ENCODE peak calls at places on chromosomes 11 and 22, in five cellular contexts. P is heart right ventricle, C is dermis microvascular lymphatic vessel endothelial cell, T is fibroblast of lung, F is frontal cortex. S is an unnamed sample.

GRCh38 chr11:74725701-74726100 is 5.5 kb downstream of the CHRDL2 start:
- DNase-seq in T (peak; percentile 27), F (no peak), P (no peak), C (no peak), S (no peak)

GRCh38 chr11:73321342-73322110 is 13.4 kb downstream of the ARHGEF17 start:
- DNase-seq in C (peak; percentile 98), P (peak; percentile 79), F (no peak), T (peak; percentile 93), S (no peak)

GRCh38 chr11:45161252-45162063 is 15.0 kb downstream of the PRDM11 start:
- DNase-seq in P (peak; percentile 43), C (no peak), T (no peak), F (no peak), S (no peak)

GRCh38 chr11:119474682-119475596 is 52.0 kb upstream of the THY1 start:
- DNase-seq in P (peak; percentile 64), C (peak; percentile 57), F (peak; percentile 74), T (peak; percentile 97), S (peak; percentile 84)

GRCh38 chr11:123755813-123756212 is 1.5 kb upstream of the OR6X1 start:
- DNase-seq in F (no peak), P (no peak), C (no peak), T (no peak), S (no peak)

GRCh38 chr11:31995525-31996123 is 95.2 kb upstream of the RCN1 start:
- DNase-seq in F (no peak), C (no peak), P (no peak), T (peak; percentile 41), S (no peak)

GRCh38 chr11:86695391-86695790 is 23.0 kb upstream of the ME3 start:
- DNase-seq in F (no peak), C (no peak), T (no peak), P (no peak), S (no peak)

GRCh38 chr11:63020671-63021255 is 5.1 kb upstream of the SLC22A8 start:
- DNase-seq in F (no peak), T (no peak), C (no peak), P (no peak), S (no peak)

GRCh38 chr22:17638182-17638431 is 450 bp upstream of the BCL2L13 start:
- DNase-seq in C (no peak), P (no peak), T (no peak), F (no peak), S (peak; percentile 47)

GRCh38 chr22:24894998-24895397 is 51.5 kb downstream of the LHFPL7 start:
- DNase-seq in C (peak; percentile 89), F (no peak), P (peak; percentile 84), T (peak; percentile 86), S (peak; percentile 60)

GRCh38 chr11:1924121-1924520 is 4.6 kb downstream of the TNNT3 start:
- DNase-seq in T (no peak), C (no peak), P (no peak), F (no peak), S (no peak)

GRCh38 chr11:12098601-12099000 is 11.8 kb upstream of the MICAL2 start:
- DNase-seq in F (no peak), T (no peak), P (no peak), C (no peak), S (no peak)

GRCh38 chr11:1030086-1030485 is 6.4 kb downstream of the MUC6 start:
- DNase-seq in T (no peak), P (no peak), F (no peak), C (no peak), S (no peak)

GRCh38 chr11:47950396-47950795 is 30.0 kb upstream of the PTPRJ start:
- DNase-seq in P (peak; percentile 19), T (no peak), C (no peak), F (no peak), S (no peak)

GRCh38 chr11:43987384-43988039 is 45.1 kb downstream of the C11orf96 start:
- DNase-seq in P (peak; percentile 94), F (peak; percentile 60), T (peak; percentile 62), C (peak; percentile 77), S (peak; percentile 82)

GRCh38 chr11:77422690-77423089 is 51.2 kb downstream of the PAK1 start:
- DNase-seq in P (no peak), C (no peak), T (no peak), F (no peak), S (no peak)

GRCh38 chr22:24589518-24590030 is 3.3 kb downstream of the LRRC75B start:
- DNase-seq in C (no peak), T (no peak), P (no peak), F (no peak), S (no peak)

GRCh38 chr22:25751174-25751581 is 9.2 kb downstream of the MYO18B start:
- DNase-seq in C (no peak), P (no peak), T (no peak), F (no peak), S (no peak)

GRCh38 chr11:82927264-82927880 is 25.8 kb downstream of the DDIAS start:
- DNase-seq in P (peak; percentile 20), F (peak; percentile 45), T (peak; percentile 69), C (peak; percentile 70), S (peak; percentile 19)

GRCh38 chr11:73968356-73968966 is 14.2 kb downstream of the UCP2 start:
- DNase-seq in F (no peak), T (no peak), C (no peak), P (no peak), S (no peak)

GRCh38 chr11:82796970-82797594 is 63.4 kb upstream of the FAM181B start:
- DNase-seq in P (peak; percentile 7), F (no peak), T (no peak), C (no peak), S (no peak)

GRCh38 chr22:23233084-23233501 is 52.8 kb downstream of the BCR start:
- DNase-seq in C (no peak), P (no peak), F (no peak), T (peak; percentile 31), S (no peak)

GRCh38 chr22:29870574-29870973 is 12.4 kb upstream of the MTMR3 start:
- DNase-seq in C (no peak), T (no peak), P (no peak), F (no peak), S (no peak)

GRCh38 chr11:65505434-65506315 is 6.8 kb downstream of the MALAT1 start:
- DNase-seq in P (no peak), T (peak; percentile 58), C (no peak), F (no peak), S (peak; percentile 41)

GRCh38 chr11:126079640-126080205 is 17.1 kb upstream of the CDON start:
- DNase-seq in T (no peak), P (no peak), F (no peak), C (no peak), S (no peak)

GRCh38 chr11:92440701-92441338 is 216.2 kb downstream of the FAT3 start:
- DNase-seq in T (no peak), P (no peak), F (no peak), C (no peak), S (no peak)

GRCh38 chr11:46967962-46968361 is 31.4 kb downstream of the CSTPP1 start:
- DNase-seq in P (no peak), T (no peak), F (no peak), C (no peak), S (no peak)

GRCh38 chr11:2800655-2801531 is 84.7 kb downstream of the CDKN1C start:
- DNase-seq in T (no peak), F (no peak), C (no peak), P (no peak), S (no peak)

GRCh38 chr22:25702046-25702445 is 39.9 kb upstream of the MYO18B start:
- DNase-seq in T (peak; percentile 64), F (no peak), C (peak; percentile 10), P (no peak), S (no peak)

GRCh38 chr22:28139993-28140392 is 220.9 kb upstream of the PITPNB start:
- DNase-seq in T (peak; percentile 66), F (no peak), C (peak; percentile 54), P (no peak), S (no peak)

GRCh38 chr11:128415539-128415938 is 171.8 kb downstream of the ETS1 start:
- DNase-seq in T (no peak), C (peak; percentile 67), F (no peak), P (no peak), S (no peak)

GRCh38 chr11:59145534-59145933 is 2.9 kb downstream of the FAM111A start:
- DNase-seq in F (no peak), T (peak; percentile 81), P (no peak), C (no peak), S (no peak)

GRCh38 chr11:72821920-72822799 is 7.9 kb downstream of the ATG16L2 start:
- DNase-seq in C (peak; percentile 94), F (peak; percentile 99), P (peak; percentile 88), T (peak; percentile 83), S (peak; percentile 66)

GRCh38 chr22:18927020-18927419 is 9.1 kb downstream of the PRODH start:
- DNase-seq in T (no peak), C (no peak), P (no peak), F (no peak), S (no peak)

GRCh38 chr22:44159230-44159629 is 21.5 kb upstream of the PARVG start:
- DNase-seq in T (no peak), C (no peak), P (no peak), F (no peak), S (no peak)

GRCh38 chr11:257766-258493 is 20.3 kb upstream of the NLRP6 start:
- DNase-seq in F (no peak), C (no peak), T (no peak), P (no peak), S (no peak)

GRCh38 chr11:100726709-100727108 is 39.6 kb downstream of the ARHGAP42 start:
- DNase-seq in F (no peak), T (no peak), C (no peak), P (no peak), S (no peak)

GRCh38 chr11:59968395-59968783 is 4.6 kb downstream of the OOSP4A start:
- DNase-seq in F (no peak), P (no peak), T (no peak), C (no peak), S (no peak)